ENCODE peak calls at places on chromosomes 7 and 10, in ten cellular contexts. One of them, this sample, is unnamed.

GRCh38 chr10:121096617-121097431 is 245.7 kb downstream of the WDR11 start:
- DNase-seq in thoracic aorta: no peak
- DNase-seq in GM06990: no peak
- DNase-seq in AG09309: no peak
- DNase-seq in CD8-positive, alpha-beta T cell: no peak
- DNase-seq in cardiac muscle cell: peak
- DNase-seq in stomach: peak
- DNase-seq in sigmoid colon: no peak
- DNase-seq in endothelial cell of umbilical vein: no peak
- DNase-seq in A549: no peak
- DNase-seq in this sample: no peak

GRCh38 chr7:51101111-51101757 is 215.4 kb downstream of the COBL start:
- DNase-seq in thoracic aorta: no peak
- DNase-seq in GM06990: no peak
- DNase-seq in AG09309: no peak
- DNase-seq in CD8-positive, alpha-beta T cell: no peak
- DNase-seq in cardiac muscle cell: no peak
- DNase-seq in stomach: no peak
- DNase-seq in sigmoid colon: no peak
- DNase-seq in endothelial cell of umbilical vein: no peak
- DNase-seq in A549: no peak
- DNase-seq in this sample: no peak

GRCh38 chr7:12741951-12742575 is 54.6 kb downstream of the ARL4A start:
- DNase-seq in thoracic aorta: no peak
- DNase-seq in GM06990: no peak
- DNase-seq in AG09309: no peak
- DNase-seq in CD8-positive, alpha-beta T cell: no peak
- DNase-seq in cardiac muscle cell: no peak
- DNase-seq in stomach: no peak
- DNase-seq in sigmoid colon: no peak
- DNase-seq in endothelial cell of umbilical vein: peak
- DNase-seq in A549: no peak
- DNase-seq in this sample: no peak

GRCh38 chr10:48627984-48628609 is 23.2 kb upstream of the ARHGAP22 start:
- DNase-seq in thoracic aorta: no peak
- DNase-seq in GM06990: no peak
- DNase-seq in AG09309: no peak
- DNase-seq in CD8-positive, alpha-beta T cell: no peak
- DNase-seq in cardiac muscle cell: no peak
- DNase-seq in stomach: no peak
- DNase-seq in sigmoid colon: no peak
- DNase-seq in endothelial cell of umbilical vein: no peak
- DNase-seq in A549: no peak
- DNase-seq in this sample: no peak

GRCh38 chr10:78515037-78515872 is 481.6 kb downstream of the RPS24 start:
- DNase-seq in thoracic aorta: no peak
- DNase-seq in GM06990: no peak
- DNase-seq in AG09309: no peak
- DNase-seq in CD8-positive, alpha-beta T cell: no peak
- DNase-seq in cardiac muscle cell: peak
- DNase-seq in stomach: no peak
- DNase-seq in sigmoid colon: no peak
- DNase-seq in endothelial cell of umbilical vein: no peak
- DNase-seq in A549: no peak
- DNase-seq in this sample: no peak

GRCh38 chr10:100637785-100638184 is 102.0 kb downstream of the HIF1AN start:
- DNase-seq in thoracic aorta: no peak
- DNase-seq in GM06990: no peak
- DNase-seq in AG09309: no peak
- DNase-seq in CD8-positive, alpha-beta T cell: no peak
- DNase-seq in cardiac muscle cell: peak
- DNase-seq in stomach: no peak
- DNase-seq in sigmoid colon: no peak
- DNase-seq in endothelial cell of umbilical vein: peak
- DNase-seq in A549: peak
- DNase-seq in this sample: no peak

GRCh38 chr10:24901686-24902399 is 50.6 kb downstream of the PRTFDC1 start:
- DNase-seq in thoracic aorta: peak
- DNase-seq in GM06990: peak
- DNase-seq in AG09309: peak
- DNase-seq in CD8-positive, alpha-beta T cell: no peak
- DNase-seq in cardiac muscle cell: peak
- DNase-seq in stomach: peak
- DNase-seq in sigmoid colon: no peak
- DNase-seq in endothelial cell of umbilical vein: peak
- DNase-seq in A549: peak
- DNase-seq in this sample: peak

GRCh38 chr7:64959072-64959747 is 31.6 kb downstream of the ZNF117 start:
- DNase-seq in thoracic aorta: no peak
- DNase-seq in GM06990: no peak
- DNase-seq in AG09309: no peak
- DNase-seq in CD8-positive, alpha-beta T cell: no peak
- DNase-seq in cardiac muscle cell: peak
- DNase-seq in stomach: no peak
- DNase-seq in sigmoid colon: no peak
- DNase-seq in endothelial cell of umbilical vein: peak
- DNase-seq in A549: no peak
- DNase-seq in this sample: no peak

GRCh38 chr10:118042336-118042735 is 4.4 kb downstream of the RAB11FIP2 start:
- DNase-seq in thoracic aorta: no peak
- DNase-seq in GM06990: no peak
- DNase-seq in AG09309: no peak
- DNase-seq in CD8-positive, alpha-beta T cell: no peak
- DNase-seq in cardiac muscle cell: no peak
- DNase-seq in stomach: no peak
- DNase-seq in sigmoid colon: no peak
- DNase-seq in endothelial cell of umbilical vein: no peak
- DNase-seq in A549: no peak
- DNase-seq in this sample: no peak

GRCh38 chr10:117134084-117135025 is 3.7 kb downstream of the VAX1 start:
- DNase-seq in thoracic aorta: no peak
- DNase-seq in GM06990: peak
- DNase-seq in AG09309: no peak
- DNase-seq in CD8-positive, alpha-beta T cell: no peak
- DNase-seq in cardiac muscle cell: no peak
- DNase-seq in stomach: no peak
- DNase-seq in sigmoid colon: no peak
- DNase-seq in endothelial cell of umbilical vein: no peak
- DNase-seq in A549: no peak
- DNase-seq in this sample: no peak

GRCh38 chr7:36474283-36475010 is 84.8 kb downstream of the ANLN start:
- DNase-seq in thoracic aorta: no peak
- DNase-seq in GM06990: no peak
- DNase-seq in AG09309: peak
- DNase-seq in CD8-positive, alpha-beta T cell: no peak
- DNase-seq in cardiac muscle cell: peak
- DNase-seq in stomach: no peak
- DNase-seq in sigmoid colon: no peak
- DNase-seq in endothelial cell of umbilical vein: peak
- DNase-seq in A549: no peak
- DNase-seq in this sample: no peak

GRCh38 chr7:55174856-55175255 is 156.0 kb downstream of the EGFR start:
- DNase-seq in thoracic aorta: no peak
- DNase-seq in GM06990: no peak
- DNase-seq in AG09309: no peak
- DNase-seq in CD8-positive, alpha-beta T cell: no peak
- DNase-seq in cardiac muscle cell: no peak
- DNase-seq in stomach: no peak
- DNase-seq in sigmoid colon: no peak
- DNase-seq in endothelial cell of umbilical vein: no peak
- DNase-seq in A549: no peak
- DNase-seq in this sample: no peak

GRCh38 chr7:22663721-22664120 is 63.3 kb upstream of the IL6 start:
- DNase-seq in thoracic aorta: no peak
- DNase-seq in GM06990: no peak
- DNase-seq in AG09309: no peak
- DNase-seq in CD8-positive, alpha-beta T cell: no peak
- DNase-seq in cardiac muscle cell: peak
- DNase-seq in stomach: no peak
- DNase-seq in sigmoid colon: no peak
- DNase-seq in endothelial cell of umbilical vein: peak
- DNase-seq in A549: no peak
- DNase-seq in this sample: no peak

GRCh38 chr10:121450247-121450646 is 148.0 kb downstream of the FGFR2 start:
- DNase-seq in thoracic aorta: no peak
- DNase-seq in GM06990: no peak
- DNase-seq in AG09309: no peak
- DNase-seq in CD8-positive, alpha-beta T cell: no peak
- DNase-seq in cardiac muscle cell: no peak
- DNase-seq in stomach: no peak
- DNase-seq in sigmoid colon: no peak
- DNase-seq in endothelial cell of umbilical vein: no peak
- DNase-seq in A549: no peak
- DNase-seq in this sample: no peak

DNA sequence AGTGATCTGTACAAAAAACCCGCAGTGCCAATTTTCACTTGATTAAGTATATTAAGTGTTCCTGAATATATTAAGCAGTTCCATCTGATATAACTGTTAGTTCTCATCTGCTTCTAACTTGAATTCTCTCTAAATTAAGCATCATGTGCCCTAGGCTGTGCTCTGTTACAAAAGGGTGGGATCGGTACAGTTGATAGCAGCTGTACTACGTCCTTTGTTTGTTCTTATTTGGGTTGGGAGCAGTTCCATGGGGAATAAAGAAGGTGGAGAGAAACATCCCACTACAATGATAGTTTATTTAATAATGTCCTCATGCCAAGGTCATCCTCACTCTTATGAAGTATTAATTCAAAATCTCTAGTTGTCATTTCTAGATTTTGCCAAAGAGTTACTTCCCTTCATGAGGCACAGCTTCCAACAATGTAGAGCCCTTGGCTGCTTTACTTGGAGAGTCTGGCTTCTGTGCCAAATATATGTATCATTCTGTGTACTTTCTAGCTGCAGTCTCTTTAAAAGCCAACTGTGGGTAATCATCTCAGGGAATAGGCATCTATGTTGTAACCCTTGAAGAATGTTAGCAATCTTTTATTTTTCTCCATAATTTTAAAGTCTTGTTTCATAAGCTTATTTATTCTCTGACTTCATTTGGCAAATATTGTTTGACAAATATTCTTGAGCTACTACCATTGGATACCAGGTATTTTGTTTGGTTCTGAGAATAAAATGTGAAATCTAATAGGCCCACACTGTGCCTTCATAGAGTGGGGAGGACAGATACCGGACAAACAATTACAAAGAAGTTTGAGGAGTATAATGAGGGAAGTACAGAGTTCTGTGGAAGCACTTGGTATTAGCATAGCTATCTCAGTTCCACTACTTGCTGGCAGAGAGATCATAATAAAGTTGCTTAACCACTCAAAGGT is 22.4 kb upstream of the AHR start:
- DNase-seq in thoracic aorta: no peak
- DNase-seq in GM06990: no peak
- DNase-seq in AG09309: peak
- DNase-seq in CD8-positive, alpha-beta T cell: no peak
- DNase-seq in cardiac muscle cell: peak
- DNase-seq in stomach: no peak
- DNase-seq in sigmoid colon: no peak
- DNase-seq in endothelial cell of umbilical vein: peak
- DNase-seq in A549: no peak
- DNase-seq in this sample: no peak
- H3K4me3 ChIP-seq in thoracic aorta: peak
- H3K4me3 ChIP-seq in GM06990: no peak
- H3K4me3 ChIP-seq in AG09309: no peak
- H3K4me3 ChIP-seq in CD8-positive, alpha-beta T cell: no peak
- H3K4me3 ChIP-seq in cardiac muscle cell: no peak
- H3K4me3 ChIP-seq in stomach: no peak
- H3K4me3 ChIP-seq in sigmoid colon: no peak
- H3K4me3 ChIP-seq in endothelial cell of umbilical vein: no peak
- H3K4me3 ChIP-seq in A549: no peak
- H3K4me3 ChIP-seq in this sample: no peak

DNA sequence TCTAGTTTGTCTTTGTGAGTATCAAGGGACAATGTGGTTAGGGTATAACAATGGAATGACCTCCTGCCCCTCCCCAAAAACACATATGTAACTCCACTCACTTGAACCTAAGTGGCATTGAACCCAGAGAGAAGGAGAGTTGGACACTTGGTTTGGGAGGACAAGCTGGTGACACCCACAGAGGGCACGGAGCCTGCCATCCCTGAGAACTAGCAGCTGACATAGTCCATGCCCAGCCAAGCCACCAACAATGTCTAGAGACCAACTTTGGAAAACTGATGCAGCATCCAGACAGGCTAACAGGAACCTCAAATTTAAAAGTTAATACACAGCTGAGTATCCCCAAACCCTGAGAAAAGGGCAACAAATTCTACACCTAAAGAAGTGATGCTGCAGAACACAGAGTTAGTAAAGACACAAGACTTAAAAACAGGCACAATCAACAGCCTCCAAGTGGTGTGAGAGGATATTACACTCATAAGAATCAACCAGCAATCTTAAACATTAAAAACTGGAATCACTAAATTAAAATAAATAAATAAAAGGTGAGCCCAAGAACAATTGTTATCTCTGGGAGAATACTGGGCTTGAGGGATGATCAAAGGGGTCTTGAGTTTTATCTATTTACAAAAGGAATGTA is 27.2 kb downstream of the NUDCD3 start:
- DNase-seq in thoracic aorta: no peak
- DNase-seq in GM06990: no peak
- DNase-seq in AG09309: no peak
- DNase-seq in CD8-positive, alpha-beta T cell: no peak
- DNase-seq in cardiac muscle cell: peak
- DNase-seq in stomach: no peak
- DNase-seq in sigmoid colon: no peak
- DNase-seq in endothelial cell of umbilical vein: no peak
- DNase-seq in A549: peak
- DNase-seq in this sample: no peak
- TF ChIP-seq CTCF in thoracic aorta: no peak
- TF ChIP-seq CTCF in GM06990: peak
- TF ChIP-seq CTCF in AG09309: peak
- TF ChIP-seq CTCF in CD8-positive, alpha-beta T cell: peak
- TF ChIP-seq CTCF in cardiac muscle cell: peak
- TF ChIP-seq CTCF in stomach: no peak
- TF ChIP-seq CTCF in sigmoid colon: no peak
- TF ChIP-seq CTCF in endothelial cell of umbilical vein: peak
- TF ChIP-seq CTCF in A549: peak
- TF ChIP-seq CTCF in this sample: peak

DNA sequence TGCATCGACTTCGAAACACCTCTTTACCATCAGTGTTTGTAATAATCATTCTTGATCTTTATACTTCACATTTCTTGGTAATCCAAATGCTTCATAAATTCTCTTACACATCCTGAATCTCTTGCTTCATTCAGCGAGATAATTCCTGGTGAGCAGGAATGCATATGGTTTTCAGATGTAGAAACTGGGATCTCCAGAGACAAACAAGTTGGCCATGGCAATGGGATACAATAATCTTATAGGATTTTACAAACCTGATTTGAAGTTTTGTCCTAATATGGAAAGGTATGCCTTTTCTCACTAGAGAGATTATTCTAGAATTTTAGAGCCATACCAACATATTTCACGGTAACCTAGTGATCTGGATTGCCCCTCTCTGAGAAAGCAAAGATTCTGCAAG is 13.0 kb upstream of the TRDMT1 start:
- DNase-seq in thoracic aorta: no peak
- DNase-seq in GM06990: no peak
- DNase-seq in AG09309: no peak
- DNase-seq in CD8-positive, alpha-beta T cell: no peak
- DNase-seq in cardiac muscle cell: peak
- DNase-seq in stomach: no peak
- DNase-seq in sigmoid colon: no peak
- DNase-seq in endothelial cell of umbilical vein: no peak
- DNase-seq in A549: no peak
- DNase-seq in this sample: no peak
- H3K4me3 ChIP-seq in thoracic aorta: peak
- H3K4me3 ChIP-seq in GM06990: no peak
- H3K4me3 ChIP-seq in AG09309: peak
- H3K4me3 ChIP-seq in CD8-positive, alpha-beta T cell: no peak
- H3K4me3 ChIP-seq in cardiac muscle cell: no peak
- H3K4me3 ChIP-seq in stomach: no peak
- H3K4me3 ChIP-seq in sigmoid colon: no peak
- H3K4me3 ChIP-seq in endothelial cell of umbilical vein: no peak
- H3K4me3 ChIP-seq in A549: no peak
- H3K4me3 ChIP-seq in this sample: no peak

GRCh38 chr10:63767512-63767911 is 246.3 kb downstream of the REEP3 start:
- DNase-seq in thoracic aorta: no peak
- DNase-seq in GM06990: no peak
- DNase-seq in AG09309: no peak
- DNase-seq in CD8-positive, alpha-beta T cell: no peak
- DNase-seq in cardiac muscle cell: peak
- DNase-seq in stomach: no peak
- DNase-seq in sigmoid colon: no peak
- DNase-seq in endothelial cell of umbilical vein: peak
- DNase-seq in A549: no peak
- DNase-seq in this sample: no peak
- TF ChIP-seq CTCF in thoracic aorta: peak
- TF ChIP-seq CTCF in GM06990: no peak
- TF ChIP-seq CTCF in AG09309: peak
- TF ChIP-seq CTCF in CD8-positive, alpha-beta T cell: no peak
- TF ChIP-seq CTCF in cardiac muscle cell: peak
- TF ChIP-seq CTCF in stomach: no peak
- TF ChIP-seq CTCF in sigmoid colon: peak
- TF ChIP-seq CTCF in endothelial cell of umbilical vein: peak
- TF ChIP-seq CTCF in A549: peak
- TF ChIP-seq CTCF in this sample: peak